ENCODE peak calls at places on chromosomes 3 and 15, in four cellular contexts. S is pancreas, D is stomach, P is HepG2. I is an unnamed sample. For H3K36me3 and H3K9me3, the result is how much of the 10 kb centered on the place peaks cover.

GRCh38 chr3:25584011-25584789 is 80.5 kb downstream of the TOP2B start:
- DNase-seq in S (no peak), D (no peak), P (no peak), I (no peak)

GRCh38 chr15:89654847-89655805 is at the start of gene KIF7:
- DNase-seq in S (peak), D (peak), P (peak), I (no peak)

GRCh38 chr3:164458986-164459385 is 619.3 kb downstream of the SI start:
- DNase-seq in S (no peak), D (no peak), P (no peak), I (no peak)

GRCh38 chr3:39808467-39809180 is 785 bp upstream of the MYRIP start:
- DNase-seq in S (peak), D (peak), P (peak), I (no peak)

GRCh38 chr3:39186692-39187151 is 5.7 kb downstream of the XIRP1 start:
- DNase-seq in S (no peak), D (no peak), P (no peak), I (no peak)

GRCh38 chr3:155412856-155413255 is 119.4 kb upstream of the STRIT1 start:
- DNase-seq in S (no peak), D (no peak), P (no peak), I (no peak)

GRCh38 chr3:135503429-135504083 is 462.0 kb upstream of the PPP2R3A start:
- DNase-seq in S (peak), D (peak), P (peak), I (peak)

GRCh38 chr3:114221165-114221880 is 16.1 kb downstream of the ZNF80 start:
- DNase-seq in S (no peak), D (no peak), P (no peak), I (no peak)

GRCh38 chr3:133955892-133956291 is 60.2 kb upstream of the RAB6B start:
- DNase-seq in S (no peak), D (no peak), P (no peak), I (no peak)

GRCh38 chr15:68431037-68431791 is 749 bp downstream of the ITGA11 start:
- DNase-seq in S (no peak), D (peak), P (no peak), I (no peak)

GRCh38 chr3:10232138-10232537 is 16.1 kb upstream of the TATDN2 start:
- DNase-seq in S (no peak), D (no peak), P (no peak), I (no peak)
- H3K36me3 ChIP-seq in S (under half), D (under half), P (under half), I (under half)

GRCh38 chr15:25238126-25238525 is 200.7 kb downstream of the UBE3A start:
- DNase-seq in S (peak), D (no peak), P (no peak), I (no peak)

GRCh38 chr15:25235391-25235790 is 203.4 kb downstream of the UBE3A start:
- DNase-seq in S (no peak), D (no peak), P (no peak), I (no peak)

GRCh38 chr15:25236143-25236860 is 202.5 kb downstream of the UBE3A start:
- DNase-seq in S (peak), D (no peak), P (no peak), I (no peak)

GRCh38 chr15:25237291-25237978 is 201.4 kb downstream of the UBE3A start:
- DNase-seq in S (peak), D (no peak), P (no peak), I (no peak)

GRCh38 chr15:25236861-25237155 is 202.0 kb downstream of the UBE3A start:
- DNase-seq in S (no peak), D (no peak), P (no peak), I (no peak)
- H3K9me3 ChIP-seq in S (under half), D (half or more), P (half or more), I (half or more)

GRCh38 chr3:179332240-179332639 is 9.4 kb downstream of the ZNF639 start:
- DNase-seq in S (no peak), D (no peak), P (no peak), I (no peak)
- H3K36me3 ChIP-seq in S (under half), D (under half), P (under half), I (under half)

GRCh38 chr15:72535911-72536310 is 61.8 kb downstream of the ARIH1 start:
- DNase-seq in S (no peak), D (no peak), P (no peak), I (no peak)

GRCh38 chr15:72540606-72541237 is 66.6 kb downstream of the ARIH1 start:
- DNase-seq in S (no peak), D (no peak), P (no peak), I (no peak)

GRCh38 chr15:72536506-72536905 is 62.4 kb downstream of the ARIH1 start:
- DNase-seq in S (no peak), D (no peak), P (no peak), I (no peak)

GRCh38 chr15:72541714-72542113 is 67.6 kb downstream of the ARIH1 start:
- DNase-seq in S (no peak), D (no peak), P (no peak), I (no peak)

DNA sequence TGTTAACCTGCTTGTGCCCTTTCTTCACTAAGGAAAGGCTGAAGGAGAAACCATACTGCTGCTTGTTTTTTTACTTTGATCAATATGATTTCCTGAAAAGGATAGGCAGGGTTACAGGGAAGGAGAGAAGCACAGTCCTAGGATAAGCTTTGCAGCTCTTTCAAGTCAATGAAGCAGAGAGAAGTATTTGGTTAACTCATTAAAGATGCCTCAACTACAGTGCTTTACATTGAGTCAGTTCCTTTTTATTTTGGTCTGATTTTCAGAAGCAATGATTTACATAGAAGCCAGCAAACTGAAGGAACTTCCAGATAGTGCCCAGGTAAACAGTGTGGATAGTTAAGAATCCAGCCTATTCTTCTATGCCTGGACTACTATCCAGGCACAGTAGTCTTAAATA is 64.8 kb downstream of the ARIH1 start:
- DNase-seq in S (no peak), D (no peak), P (no peak), I (no peak)
- H3K9me3 ChIP-seq in S (under half), D (under half), P (under half), I (under half)

GRCh38 chr3:72554689-72555088 is 293.6 kb downstream of the SHQ1 start:
- DNase-seq in S (no peak), D (no peak), P (no peak), I (no peak)
- H3K36me3 ChIP-seq in S (under half), D (under half), P (under half), I (under half)

GRCh38 chr15:99628374-99629001 is 62.7 kb downstream of the MEF2A start:
- DNase-seq in S (no peak), D (no peak), P (peak), I (no peak)
- H3K9me3 ChIP-seq in S (under half), D (under half), P (under half), I (under half)

GRCh38 chr15:59678620-59679019 is 10.5 kb downstream of the BNIP2 start:
- DNase-seq in S (no peak), D (no peak), P (no peak), I (no peak)

GRCh38 chr15:59680870-59681269 is 8.2 kb downstream of the BNIP2 start:
- DNase-seq in S (no peak), D (no peak), P (no peak), I (no peak)

GRCh38 chr15:59676565-59676964 is 12.6 kb downstream of the BNIP2 start:
- DNase-seq in S (no peak), D (no peak), P (no peak), I (no peak)

GRCh38 chr15:59678171-59678570 is 10.9 kb downstream of the BNIP2 start:
- DNase-seq in S (no peak), D (no peak), P (no peak), I (no peak)

GRCh38 chr15:59680346-59680745 is 8.8 kb downstream of the BNIP2 start:
- DNase-seq in S (no peak), D (no peak), P (no peak), I (no peak)
- H3K36me3 ChIP-seq in S (under half), D (under half), P (under half), I (under half)

GRCh38 chr3:120040813-120041377 is 53.4 kb downstream of the GSK3B start:
- DNase-seq in S (no peak), D (no peak), P (no peak), I (no peak)
- H3K9me3 ChIP-seq in S (under half), D (under half), P (under half), I (under half)